ENCODE peak calls at places on chromosomes 2 and 18, in four cellular contexts. K, X, C and H are unnamed samples. For H3K36me3, the result is how much of the 10 kb centered on the place peaks cover.

GRCh38 chr2:205747827-205748386 is 65.6 kb downstream of the NRP2 start:
- DNase-seq in X (no peak), C (no peak), K (peak), H (no peak)

GRCh38 chr2:226478121-226478809 is 321.4 kb downstream of the IRS1 start:
- DNase-seq in X (peak), K (peak), C (no peak), H (peak)

GRCh38 chr18:59109375-59109774 is 30.3 kb upstream of the SEC11C start:
- DNase-seq in K (no peak), X (no peak), C (no peak), H (peak)

GRCh38 chr2:227143895-227144294 is 20.1 kb downstream of the COL4A4 start:
- DNase-seq in C (no peak), K (no peak), X (no peak), H (no peak)

GRCh38 chr2:36902385-36903120 is 63.8 kb downstream of the STRN start:
- DNase-seq in K (no peak), X (no peak), C (no peak), H (no peak)

GRCh38 chr2:42429352-42429751 is 64.4 kb downstream of the KCNG3 start:
- DNase-seq in C (no peak), X (no peak), K (no peak), H (no peak)

GRCh38 chr18:54919412-54919811 is 39.8 kb downstream of the CCDC68 start:
- DNase-seq in K (no peak), C (no peak), X (no peak), H (no peak)

GRCh38 chr2:36397040-36397616 is 41.5 kb downstream of the CRIM1 start:
- DNase-seq in X (no peak), C (no peak), K (no peak), H (no peak)

GRCh38 chr2:42567389-42567788 is 1.0 kb upstream of the MTA3 start:
- DNase-seq in K (no peak), C (no peak), X (peak), H (peak)

GRCh38 chr18:48615566-48616401 is 77.0 kb downstream of the CTIF start:
- DNase-seq in X (no peak), C (no peak), K (peak), H (no peak)

GRCh38 chr18:48803951-48804855 is 146.6 kb downstream of the SMAD7 start:
- DNase-seq in X (no peak), K (peak), C (no peak), H (no peak)

DNA sequence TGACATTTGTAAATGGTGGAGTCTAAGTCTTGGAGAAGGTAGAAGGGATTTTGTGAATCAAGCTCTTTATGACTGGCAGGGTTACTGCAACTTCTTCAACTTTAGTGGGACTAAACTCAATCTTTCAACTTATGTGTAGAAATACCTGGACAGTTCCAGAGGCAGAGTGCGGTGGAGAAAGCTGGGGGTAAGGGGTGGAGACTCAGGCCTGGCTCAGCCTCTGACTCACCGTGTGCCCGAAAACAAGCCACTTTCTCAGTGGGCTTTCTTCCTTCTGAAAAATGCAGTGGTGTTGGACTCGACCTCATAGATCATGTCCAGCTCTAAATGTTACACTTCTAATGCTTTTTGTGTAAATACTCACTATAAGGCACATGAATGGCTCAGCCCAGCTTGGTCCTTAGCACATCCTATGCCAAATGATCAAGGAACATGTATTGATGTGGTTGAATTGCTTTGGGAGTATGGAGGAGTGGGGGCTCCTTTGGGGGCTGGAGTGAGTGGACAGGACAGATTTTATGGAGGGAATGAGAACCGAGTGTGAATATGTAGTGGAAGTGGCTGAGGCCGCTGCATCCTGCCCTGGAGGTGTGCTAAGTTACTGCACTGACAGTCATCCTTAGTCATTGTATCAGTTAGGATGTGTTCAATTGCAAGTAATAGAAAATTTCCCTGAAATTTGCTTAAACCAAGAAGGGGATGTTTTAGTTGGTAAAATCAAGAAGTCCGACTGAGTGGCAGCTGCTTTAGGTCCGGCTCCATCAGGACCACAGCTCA is 32.2 kb upstream of the IGFBP5 start:
- DNase-seq in K (no peak), X (peak), C (no peak), H (no peak)
- TF ChIP-seq CTCF in K (no peak), X (no peak), C (no peak), H (no peak)

GRCh38 chr2:8357738-8358137 is 324.1 kb upstream of the ID2 start:
- DNase-seq in C (no peak), X (no peak), K (no peak), H (no peak)
- H3K36me3 ChIP-seq in C (under half), X (under half), K (under half), H (under half)

GRCh38 chr18:70046207-70046606 is 98.5 kb upstream of the CD226 start:
- DNase-seq in K (no peak), C (no peak), X (peak), H (no peak)

GRCh38 chr18:70047931-70048603 is 100.4 kb upstream of the CD226 start:
- DNase-seq in C (no peak), K (no peak), X (peak), H (no peak)

GRCh38 chr18:70044626-70045025 is 97.0 kb upstream of the CD226 start:
- DNase-seq in K (no peak), X (peak), C (no peak), H (peak)

GRCh38 chr18:70041459-70042020 is 93.9 kb upstream of the CD226 start:
- DNase-seq in K (no peak), X (no peak), C (no peak), H (no peak)

GRCh38 chr18:70046796-70047195 is 99.1 kb upstream of the CD226 start:
- DNase-seq in C (no peak), K (no peak), X (peak), H (no peak)
- H3K4me3 ChIP-seq in C (no peak), K (peak), X (no peak), H (no peak)

GRCh38 chr18:44579028-44579692 is 101.5 kb upstream of the SETBP1 start:
- DNase-seq in C (no peak), X (peak), K (no peak), H (peak)
- TF ChIP-seq CTCF in C (peak), X (peak), K (peak), H (peak)

GRCh38 chr2:180596453-180596852 is 384.0 kb upstream of the UBE2E3 start:
- DNase-seq in C (no peak), K (no peak), X (no peak), H (no peak)
- H3K36me3 ChIP-seq in C (under half), K (under half), X (under half), H (under half)